ENCODE peak calls at places on chromosome 2, in five cellular contexts. One of them, this sample, is unnamed.
A peak's percentile ranks its signal among the peaks of the same experiment; 100 is the strongest.

GRCh38 chr2:231946241-231946814 is 15.2 kb upstream of the DIS3L2 start:
- DNase-seq in neuronal stem cell: no peak
- DNase-seq in IMR-90: no peak
- DNase-seq in trophoblast cell: no peak
- DNase-seq in mesenchymal stem cell: no peak
- DNase-seq in this sample: no peak

GRCh38 chr2:58289029-58289428 is 47.9 kb upstream of the FANCL start:
- DNase-seq in neuronal stem cell: no peak
- DNase-seq in IMR-90: peak; percentile 2
- DNase-seq in trophoblast cell: no peak
- DNase-seq in mesenchymal stem cell: no peak
- DNase-seq in this sample: no peak

GRCh38 chr2:100321181-100321880 is 970 bp downstream of the LONRF2 start:
- DNase-seq in neuronal stem cell: peak; percentile 33
- DNase-seq in IMR-90: peak; percentile 21
- DNase-seq in trophoblast cell: peak; percentile 45
- DNase-seq in mesenchymal stem cell: peak; percentile 8
- DNase-seq in this sample: peak; percentile 82

GRCh38 chr2:61855178-61855523 is 1.3 kb upstream of the FAM161A start:
- DNase-seq in neuronal stem cell: no peak
- DNase-seq in IMR-90: no peak
- DNase-seq in trophoblast cell: peak; percentile 17
- DNase-seq in mesenchymal stem cell: no peak
- DNase-seq in this sample: no peak

GRCh38 chr2:201180010-201180409 is 2.9 kb upstream of the CASP10 start:
- DNase-seq in neuronal stem cell: no peak
- DNase-seq in IMR-90: no peak
- DNase-seq in trophoblast cell: peak; percentile 28
- DNase-seq in mesenchymal stem cell: no peak
- DNase-seq in this sample: no peak

GRCh38 chr2:78541451-78542267 is 483.8 kb upstream of the REG3G start:
- DNase-seq in neuronal stem cell: no peak
- DNase-seq in IMR-90: no peak
- DNase-seq in trophoblast cell: no peak
- DNase-seq in mesenchymal stem cell: no peak
- DNase-seq in this sample: peak; percentile 88

GRCh38 chr2:121489944-121490585 is 40.6 kb upstream of the RNU4ATAC start:
- DNase-seq in neuronal stem cell: no peak
- DNase-seq in IMR-90: no peak
- DNase-seq in trophoblast cell: no peak
- DNase-seq in mesenchymal stem cell: no peak
- DNase-seq in this sample: no peak

GRCh38 chr2:217064234-217065103 is 204.6 kb upstream of the TNP1 start:
- DNase-seq in neuronal stem cell: peak; percentile 69
- DNase-seq in IMR-90: no peak
- DNase-seq in trophoblast cell: peak; percentile 13
- DNase-seq in mesenchymal stem cell: peak; percentile 70
- DNase-seq in this sample: peak; percentile 52

GRCh38 chr2:20208487-20208882 is 16.4 kb downstream of the SDC1 start:
- DNase-seq in neuronal stem cell: no peak
- DNase-seq in IMR-90: no peak
- DNase-seq in trophoblast cell: peak; percentile 13
- DNase-seq in mesenchymal stem cell: peak; percentile 74
- DNase-seq in this sample: no peak

GRCh38 chr2:179240481-179241451 is 23.9 kb downstream of the SESTD1 start:
- DNase-seq in neuronal stem cell: no peak
- DNase-seq in IMR-90: no peak
- DNase-seq in trophoblast cell: no peak
- DNase-seq in mesenchymal stem cell: no peak
- DNase-seq in this sample: no peak

GRCh38 chr2:224104668-224105386 is 65.7 kb upstream of the SERPINE2 start:
- DNase-seq in neuronal stem cell: no peak
- DNase-seq in IMR-90: peak; percentile 28
- DNase-seq in trophoblast cell: no peak
- DNase-seq in mesenchymal stem cell: no peak
- DNase-seq in this sample: no peak

GRCh38 chr2:212528106-212528856 is 10.3 kb downstream of the ERBB4 start:
- DNase-seq in neuronal stem cell: no peak
- DNase-seq in IMR-90: no peak
- DNase-seq in trophoblast cell: no peak
- DNase-seq in mesenchymal stem cell: no peak
- DNase-seq in this sample: no peak

GRCh38 chr2:206721216-206721920 is 3.2 kb upstream of the DYTN start:
- DNase-seq in neuronal stem cell: no peak
- DNase-seq in IMR-90: no peak
- DNase-seq in trophoblast cell: no peak
- DNase-seq in mesenchymal stem cell: no peak
- DNase-seq in this sample: no peak

GRCh38 chr2:96926236-96926635 is 56.4 kb upstream of the SEMA4C start:
- DNase-seq in neuronal stem cell: no peak
- DNase-seq in IMR-90: no peak
- DNase-seq in trophoblast cell: no peak
- DNase-seq in mesenchymal stem cell: no peak
- DNase-seq in this sample: no peak

GRCh38 chr2:230184727-230185578 is 34.8 kb downstream of the SP110 start:
- DNase-seq in neuronal stem cell: no peak
- DNase-seq in IMR-90: peak; percentile 43
- DNase-seq in trophoblast cell: no peak
- DNase-seq in mesenchymal stem cell: no peak
- DNase-seq in this sample: no peak

GRCh38 chr2:136424112-136424511 is 306.2 kb upstream of the CXCR4 start:
- DNase-seq in neuronal stem cell: no peak
- DNase-seq in IMR-90: no peak
- DNase-seq in trophoblast cell: no peak
- DNase-seq in mesenchymal stem cell: no peak
- DNase-seq in this sample: no peak

GRCh38 chr2:128560718-128561117 is 242.1 kb upstream of the HS6ST1 start:
- DNase-seq in neuronal stem cell: no peak
- DNase-seq in IMR-90: no peak
- DNase-seq in trophoblast cell: no peak
- DNase-seq in mesenchymal stem cell: no peak
- DNase-seq in this sample: no peak

GRCh38 chr2:21044694-21045371 is 960 bp upstream of the APOB start:
- DNase-seq in neuronal stem cell: no peak
- DNase-seq in IMR-90: no peak
- DNase-seq in trophoblast cell: no peak
- DNase-seq in mesenchymal stem cell: no peak
- DNase-seq in this sample: no peak

GRCh38 chr2:109102588-109103233 is 26.3 kb upstream of the SH3RF3 start:
- DNase-seq in neuronal stem cell: no peak
- DNase-seq in IMR-90: no peak
- DNase-seq in trophoblast cell: no peak
- DNase-seq in mesenchymal stem cell: no peak
- DNase-seq in this sample: peak; percentile 62

GRCh38 chr2:43136011-43136799 is 90.2 kb downstream of the ZFP36L2 start:
- DNase-seq in neuronal stem cell: no peak
- DNase-seq in IMR-90: no peak
- DNase-seq in trophoblast cell: no peak
- DNase-seq in mesenchymal stem cell: no peak
- DNase-seq in this sample: no peak

GRCh38 chr2:101300164-101300563 is 8.3 kb downstream of the RNF149 start:
- DNase-seq in neuronal stem cell: no peak
- DNase-seq in IMR-90: no peak
- DNase-seq in trophoblast cell: no peak
- DNase-seq in mesenchymal stem cell: no peak
- DNase-seq in this sample: no peak

GRCh38 chr2:85675427-85675826 is 7.4 kb upstream of the SFTPB start:
- DNase-seq in neuronal stem cell: no peak
- DNase-seq in IMR-90: no peak
- DNase-seq in trophoblast cell: no peak
- DNase-seq in mesenchymal stem cell: no peak
- DNase-seq in this sample: no peak

GRCh38 chr2:44777542-44777941 is 164.0 kb upstream of the SIX3 start:
- DNase-seq in neuronal stem cell: no peak
- DNase-seq in IMR-90: no peak
- DNase-seq in trophoblast cell: peak; percentile 11
- DNase-seq in mesenchymal stem cell: no peak
- DNase-seq in this sample: no peak

GRCh38 chr2:215664847-215665525 is 229.1 kb upstream of the FN1 start:
- DNase-seq in neuronal stem cell: no peak
- DNase-seq in IMR-90: peak; percentile 93
- DNase-seq in trophoblast cell: peak; percentile 54
- DNase-seq in mesenchymal stem cell: peak; percentile 94
- DNase-seq in this sample: no peak

GRCh38 chr2:122145805-122146204 is 390.4 kb downstream of the TSN start:
- DNase-seq in neuronal stem cell: no peak
- DNase-seq in IMR-90: no peak
- DNase-seq in trophoblast cell: no peak
- DNase-seq in mesenchymal stem cell: no peak
- DNase-seq in this sample: no peak

GRCh38 chr2:187338679-187339121 is 109.4 kb downstream of the CALCRL start:
- DNase-seq in neuronal stem cell: no peak
- DNase-seq in IMR-90: no peak
- DNase-seq in trophoblast cell: no peak
- DNase-seq in mesenchymal stem cell: no peak
- DNase-seq in this sample: peak; percentile 31

GRCh38 chr2:230130668-230131364 is 62.1 kb upstream of the SLC16A14 start:
- DNase-seq in neuronal stem cell: no peak
- DNase-seq in IMR-90: peak; percentile 64
- DNase-seq in trophoblast cell: peak; percentile 87
- DNase-seq in mesenchymal stem cell: peak; percentile 86
- DNase-seq in this sample: no peak

GRCh38 chr2:178871536-178871935 is 64.3 kb upstream of the TTN start:
- DNase-seq in neuronal stem cell: no peak
- DNase-seq in IMR-90: no peak
- DNase-seq in trophoblast cell: no peak
- DNase-seq in mesenchymal stem cell: no peak
- DNase-seq in this sample: no peak

GRCh38 chr2:17386771-17387170 is 131.5 kb downstream of the RAD51AP2 start:
- DNase-seq in neuronal stem cell: no peak
- DNase-seq in IMR-90: no peak
- DNase-seq in trophoblast cell: no peak
- DNase-seq in mesenchymal stem cell: no peak
- DNase-seq in this sample: no peak

GRCh38 chr2:96169868-96170507 is 24.7 kb upstream of the DUSP2 start:
- DNase-seq in neuronal stem cell: no peak
- DNase-seq in IMR-90: no peak
- DNase-seq in trophoblast cell: no peak
- DNase-seq in mesenchymal stem cell: no peak
- DNase-seq in this sample: no peak

GRCh38 chr2:58358024-58358423 is 116.9 kb upstream of the FANCL start:
- DNase-seq in neuronal stem cell: no peak
- DNase-seq in IMR-90: no peak
- DNase-seq in trophoblast cell: no peak
- DNase-seq in mesenchymal stem cell: no peak
- DNase-seq in this sample: no peak

GRCh38 chr2:164510895-164511294 is 110.4 kb downstream of the GRB14 start:
- DNase-seq in neuronal stem cell: no peak
- DNase-seq in IMR-90: no peak
- DNase-seq in trophoblast cell: no peak
- DNase-seq in mesenchymal stem cell: no peak
- DNase-seq in this sample: no peak

GRCh38 chr2:128187032-128187654 is 96.1 kb downstream of the UGGT1 start:
- DNase-seq in neuronal stem cell: no peak
- DNase-seq in IMR-90: peak; percentile 83
- DNase-seq in trophoblast cell: peak; percentile 15
- DNase-seq in mesenchymal stem cell: peak; percentile 83
- DNase-seq in this sample: no peak

GRCh38 chr2:102761763-102762162 is at the start of gene TMEM182:
- DNase-seq in neuronal stem cell: no peak
- DNase-seq in IMR-90: no peak
- DNase-seq in trophoblast cell: no peak
- DNase-seq in mesenchymal stem cell: no peak
- DNase-seq in this sample: no peak

GRCh38 chr2:230552181-230552580 is 136.2 kb downstream of the SP100 start:
- DNase-seq in neuronal stem cell: no peak
- DNase-seq in IMR-90: no peak
- DNase-seq in trophoblast cell: peak; percentile 55
- DNase-seq in mesenchymal stem cell: no peak
- DNase-seq in this sample: no peak

DNA sequence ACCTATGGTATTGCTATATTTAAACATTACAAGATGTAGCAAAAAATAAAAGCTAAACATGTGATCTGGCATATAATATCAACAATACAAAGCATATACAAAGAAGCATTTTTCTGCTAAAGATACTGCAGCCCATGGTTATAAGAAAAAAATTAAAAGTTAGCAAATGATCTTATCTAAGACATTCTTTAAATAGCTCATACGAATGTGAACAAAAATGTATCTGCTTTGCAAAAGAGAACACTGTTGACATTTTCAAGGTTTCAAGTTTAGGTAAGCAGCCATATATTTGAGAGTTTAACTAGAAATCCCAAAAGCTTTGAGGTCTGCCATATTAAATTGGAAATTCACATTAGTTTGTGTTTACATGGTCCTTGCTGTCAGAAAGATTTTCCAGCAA is 301.0 kb upstream of the SLC39A10 start:
- DNase-seq in neuronal stem cell: no peak
- DNase-seq in IMR-90: peak; percentile 16
- DNase-seq in trophoblast cell: peak; percentile 53
- DNase-seq in mesenchymal stem cell: no peak
- DNase-seq in this sample: no peak
- H3K4me1 ChIP-seq in neuronal stem cell: no peaks in the 10 kb centered on the region
- H3K4me1 ChIP-seq in IMR-90: peaks cover 4% of the 10 kb centered on the region
- H3K4me1 ChIP-seq in trophoblast cell: no peaks in the 10 kb centered on the region
- H3K4me1 ChIP-seq in mesenchymal stem cell: no peaks in the 10 kb centered on the region
- H3K4me1 ChIP-seq in this sample: no peaks in the 10 kb centered on the region

GRCh38 chr2:227536445-227536844 is 62.2 kb upstream of the SCYGR2 start:
- DNase-seq in neuronal stem cell: no peak
- DNase-seq in IMR-90: no peak
- DNase-seq in trophoblast cell: no peak
- DNase-seq in mesenchymal stem cell: peak; percentile 9
- DNase-seq in this sample: no peak
- H3K4me2 ChIP-seq in neuronal stem cell: no peak overlapping the region
- H3K4me2 ChIP-seq in IMR-90: no peak overlapping the region
- H3K4me2 ChIP-seq in trophoblast cell: no peak overlapping the region
- H3K4me2 ChIP-seq in mesenchymal stem cell: no peak overlapping the region
- H3K4me2 ChIP-seq in this sample: no peak overlapping the region

GRCh38 chr2:70994445-70995226 is at the start of gene TEX261:
- DNase-seq in neuronal stem cell: peak; percentile 84
- DNase-seq in IMR-90: peak; percentile 71
- DNase-seq in trophoblast cell: peak; percentile 92
- DNase-seq in mesenchymal stem cell: peak; percentile 88
- DNase-seq in this sample: peak; percentile 92

GRCh38 chr2:70993689-70993986 is 1.0 kb downstream of the TEX261 start:
- DNase-seq in neuronal stem cell: no peak
- DNase-seq in IMR-90: no peak
- DNase-seq in trophoblast cell: no peak
- DNase-seq in mesenchymal stem cell: no peak
- DNase-seq in this sample: no peak

GRCh38 chr2:70991742-70992141 is 2.9 kb downstream of the TEX261 start:
- DNase-seq in neuronal stem cell: no peak
- DNase-seq in IMR-90: no peak
- DNase-seq in trophoblast cell: no peak
- DNase-seq in mesenchymal stem cell: no peak
- DNase-seq in this sample: no peak

GRCh38 chr2:70994055-70994444 is 623 bp downstream of the TEX261 start:
- DNase-seq in neuronal stem cell: no peak
- DNase-seq in IMR-90: peak; percentile 8
- DNase-seq in trophoblast cell: peak; percentile 33
- DNase-seq in mesenchymal stem cell: peak; percentile 41
- DNase-seq in this sample: no peak

GRCh38 chr2:70992945-70993688 is 1.6 kb downstream of the TEX261 start:
- DNase-seq in neuronal stem cell: no peak
- DNase-seq in IMR-90: no peak
- DNase-seq in trophoblast cell: no peak
- DNase-seq in mesenchymal stem cell: no peak
- DNase-seq in this sample: no peak
- H3K14ac ChIP-seq in neuronal stem cell: no peak overlapping the region
- H3K14ac ChIP-seq in IMR-90: no peak overlapping the region
- H3K14ac ChIP-seq in trophoblast cell: no peak overlapping the region
- H3K14ac ChIP-seq in mesenchymal stem cell: no peak overlapping the region
- H3K14ac ChIP-seq in this sample: no peak overlapping the region

GRCh38 chr2:213934560-213934959 is 476.3 kb upstream of the VWC2L start:
- DNase-seq in neuronal stem cell: no peak
- DNase-seq in IMR-90: peak; percentile 2
- DNase-seq in trophoblast cell: peak; percentile 52
- DNase-seq in mesenchymal stem cell: peak; percentile 10
- DNase-seq in this sample: no peak
- H3K4me1 ChIP-seq in neuronal stem cell: no peaks in the 10 kb centered on the region
- H3K4me1 ChIP-seq in IMR-90: peaks cover 2% of the 10 kb centered on the region
- H3K4me1 ChIP-seq in trophoblast cell: no peaks in the 10 kb centered on the region
- H3K4me1 ChIP-seq in mesenchymal stem cell: no peaks in the 10 kb centered on the region
- H3K4me1 ChIP-seq in this sample: no peaks in the 10 kb centered on the region